ENCODE peak calls at places on chromosomes 12 and 14, in eight cellular contexts. One of them, this sample, is unnamed.

GRCh38 chr12:130698106-130698505 is 18.0 kb downstream of the RIMBP2 start:
- DNase-seq in A549: no peak
- DNase-seq in right atrium auricular region: no peak
- DNase-seq in lung: no peak
- DNase-seq in thoracic aorta: no peak
- DNase-seq in choroid plexus epithelial cell: no peak
- DNase-seq in tibial artery: peak
- DNase-seq in WERI-Rb-1: no peak
- DNase-seq in this sample: no peak

GRCh38 chr14:68140111-68140741 is 320.6 kb downstream of the RAD51B start:
- DNase-seq in thoracic aorta: no peak
- DNase-seq in lung: peak
- DNase-seq in right atrium auricular region: peak
- DNase-seq in WERI-Rb-1: peak
- DNase-seq in A549: peak
- DNase-seq in choroid plexus epithelial cell: peak
- DNase-seq in tibial artery: no peak
- DNase-seq in this sample: peak

GRCh38 chr12:70217416-70217815 is 25.8 kb upstream of the CNOT2 start:
- DNase-seq in WERI-Rb-1: no peak
- DNase-seq in thoracic aorta: no peak
- DNase-seq in right atrium auricular region: no peak
- DNase-seq in tibial artery: no peak
- DNase-seq in choroid plexus epithelial cell: no peak
- DNase-seq in A549: no peak
- DNase-seq in lung: no peak
- DNase-seq in this sample: no peak

GRCh38 chr14:77654001-77654431 is 37.6 kb upstream of the SPTLC2 start:
- DNase-seq in tibial artery: no peak
- DNase-seq in thoracic aorta: no peak
- DNase-seq in A549: no peak
- DNase-seq in lung: no peak
- DNase-seq in WERI-Rb-1: no peak
- DNase-seq in right atrium auricular region: no peak
- DNase-seq in choroid plexus epithelial cell: no peak
- DNase-seq in this sample: no peak

GRCh38 chr12:127127887-127128286 is 1139.1 kb upstream of the TMEM132C start:
- DNase-seq in tibial artery: no peak
- DNase-seq in thoracic aorta: no peak
- DNase-seq in lung: no peak
- DNase-seq in choroid plexus epithelial cell: no peak
- DNase-seq in WERI-Rb-1: no peak
- DNase-seq in A549: no peak
- DNase-seq in right atrium auricular region: no peak
- DNase-seq in this sample: no peak

GRCh38 chr12:4859478-4860210 is 50.1 kb upstream of the KCNA1 start:
- DNase-seq in right atrium auricular region: no peak
- DNase-seq in lung: no peak
- DNase-seq in choroid plexus epithelial cell: no peak
- DNase-seq in WERI-Rb-1: no peak
- DNase-seq in thoracic aorta: no peak
- DNase-seq in A549: no peak
- DNase-seq in tibial artery: no peak
- DNase-seq in this sample: no peak

GRCh38 chr12:12229556-12230092 is 37.2 kb downstream of the LRP6 start:
- DNase-seq in A549: no peak
- DNase-seq in WERI-Rb-1: no peak
- DNase-seq in thoracic aorta: no peak
- DNase-seq in tibial artery: no peak
- DNase-seq in choroid plexus epithelial cell: peak
- DNase-seq in lung: no peak
- DNase-seq in right atrium auricular region: no peak
- DNase-seq in this sample: no peak

GRCh38 chr12:124727244-124727673 is 136.4 kb downstream of the SCARB1 start:
- DNase-seq in A549: no peak
- DNase-seq in right atrium auricular region: peak
- DNase-seq in choroid plexus epithelial cell: no peak
- DNase-seq in tibial artery: peak
- DNase-seq in thoracic aorta: peak
- DNase-seq in lung: peak
- DNase-seq in WERI-Rb-1: no peak
- DNase-seq in this sample: no peak

GRCh38 chr12:107610030-107610859 is 75.4 kb upstream of the PWP1 start:
- DNase-seq in thoracic aorta: no peak
- DNase-seq in right atrium auricular region: no peak
- DNase-seq in lung: no peak
- DNase-seq in A549: peak
- DNase-seq in tibial artery: no peak
- DNase-seq in choroid plexus epithelial cell: peak
- DNase-seq in WERI-Rb-1: peak
- DNase-seq in this sample: peak

GRCh38 chr12:82877963-82878362 is 191.3 kb downstream of the TMTC2 start:
- DNase-seq in choroid plexus epithelial cell: no peak
- DNase-seq in right atrium auricular region: no peak
- DNase-seq in A549: no peak
- DNase-seq in lung: no peak
- DNase-seq in thoracic aorta: no peak
- DNase-seq in tibial artery: no peak
- DNase-seq in WERI-Rb-1: no peak
- DNase-seq in this sample: no peak

GRCh38 chr14:55438066-55438683 is 2.2 kb downstream of the TBPL2 start:
- DNase-seq in right atrium auricular region: no peak
- DNase-seq in thoracic aorta: no peak
- DNase-seq in choroid plexus epithelial cell: peak
- DNase-seq in lung: no peak
- DNase-seq in WERI-Rb-1: peak
- DNase-seq in A549: peak
- DNase-seq in tibial artery: no peak
- DNase-seq in this sample: peak

GRCh38 chr14:39376671-39377403 is 55.4 kb downstream of the FBXO33 start:
- DNase-seq in tibial artery: no peak
- DNase-seq in thoracic aorta: no peak
- DNase-seq in right atrium auricular region: no peak
- DNase-seq in choroid plexus epithelial cell: peak
- DNase-seq in WERI-Rb-1: no peak
- DNase-seq in lung: no peak
- DNase-seq in A549: no peak
- DNase-seq in this sample: no peak

GRCh38 chr12:108338915-108339657 is at the start of gene CMKLR1:
- DNase-seq in choroid plexus epithelial cell: no peak
- DNase-seq in lung: no peak
- DNase-seq in thoracic aorta: no peak
- DNase-seq in A549: no peak
- DNase-seq in WERI-Rb-1: no peak
- DNase-seq in tibial artery: peak
- DNase-seq in right atrium auricular region: peak
- DNase-seq in this sample: no peak

GRCh38 chr12:84637926-84638325 is 274.7 kb downstream of the SLC6A15 start:
- DNase-seq in tibial artery: no peak
- DNase-seq in thoracic aorta: no peak
- DNase-seq in WERI-Rb-1: no peak
- DNase-seq in lung: no peak
- DNase-seq in right atrium auricular region: no peak
- DNase-seq in A549: no peak
- DNase-seq in choroid plexus epithelial cell: peak
- DNase-seq in this sample: peak

GRCh38 chr14:51616724-51617409 is 34.8 kb upstream of the FRMD6 start:
- DNase-seq in tibial artery: no peak
- DNase-seq in thoracic aorta: no peak
- DNase-seq in WERI-Rb-1: no peak
- DNase-seq in lung: peak
- DNase-seq in choroid plexus epithelial cell: peak
- DNase-seq in right atrium auricular region: no peak
- DNase-seq in A549: peak
- DNase-seq in this sample: peak

GRCh38 chr14:32816588-32816987 is 122.1 kb upstream of the NPAS3 start:
- DNase-seq in WERI-Rb-1: no peak
- DNase-seq in A549: no peak
- DNase-seq in thoracic aorta: no peak
- DNase-seq in right atrium auricular region: no peak
- DNase-seq in tibial artery: no peak
- DNase-seq in choroid plexus epithelial cell: no peak
- DNase-seq in lung: no peak
- DNase-seq in this sample: no peak

GRCh38 chr14:21248338-21248737 is 20.9 kb downstream of the HNRNPC start:
- DNase-seq in WERI-Rb-1: no peak
- DNase-seq in right atrium auricular region: no peak
- DNase-seq in lung: no peak
- DNase-seq in choroid plexus epithelial cell: no peak
- DNase-seq in thoracic aorta: no peak
- DNase-seq in tibial artery: no peak
- DNase-seq in A549: no peak
- DNase-seq in this sample: no peak

GRCh38 chr12:67996347-67996746 is 7.1 kb downstream of the IFNG-AS1 start:
- DNase-seq in choroid plexus epithelial cell: no peak
- DNase-seq in lung: no peak
- DNase-seq in tibial artery: no peak
- DNase-seq in right atrium auricular region: no peak
- DNase-seq in A549: no peak
- DNase-seq in WERI-Rb-1: no peak
- DNase-seq in thoracic aorta: no peak
- DNase-seq in this sample: no peak

GRCh38 chr12:46219892-46220655 is 48.8 kb downstream of the SLC38A1 start:
- DNase-seq in A549: no peak
- DNase-seq in lung: no peak
- DNase-seq in thoracic aorta: no peak
- DNase-seq in WERI-Rb-1: no peak
- DNase-seq in right atrium auricular region: no peak
- DNase-seq in tibial artery: no peak
- DNase-seq in choroid plexus epithelial cell: peak
- DNase-seq in this sample: peak

GRCh38 chr12:132761032-132761910 is at the start of gene ANKLE2:
- DNase-seq in choroid plexus epithelial cell: peak
- DNase-seq in right atrium auricular region: no peak
- DNase-seq in A549: peak
- DNase-seq in thoracic aorta: no peak
- DNase-seq in WERI-Rb-1: peak
- DNase-seq in lung: peak
- DNase-seq in tibial artery: peak
- DNase-seq in this sample: no peak

GRCh38 chr14:74084277-74085046 is at the start of the genes ALDH6A1 and LIN52:
- DNase-seq in choroid plexus epithelial cell: peak
- DNase-seq in lung: peak
- DNase-seq in tibial artery: peak
- DNase-seq in thoracic aorta: peak
- DNase-seq in A549: peak
- DNase-seq in WERI-Rb-1: peak
- DNase-seq in right atrium auricular region: peak
- DNase-seq in this sample: peak
- TF ChIP-seq CTCF in choroid plexus epithelial cell: no peak
- TF ChIP-seq CTCF in lung: no peak
- TF ChIP-seq CTCF in tibial artery: no peak
- TF ChIP-seq CTCF in thoracic aorta: no peak
- TF ChIP-seq CTCF in A549: no peak
- TF ChIP-seq CTCF in WERI-Rb-1: peak
- TF ChIP-seq CTCF in right atrium auricular region: no peak
- TF ChIP-seq CTCF in this sample: no peak

GRCh38 chr12:53102883-53103807 is at the start of gene SOAT2:
- DNase-seq in tibial artery: no peak
- DNase-seq in choroid plexus epithelial cell: no peak
- DNase-seq in WERI-Rb-1: no peak
- DNase-seq in A549: no peak
- DNase-seq in lung: no peak
- DNase-seq in right atrium auricular region: no peak
- DNase-seq in thoracic aorta: no peak
- DNase-seq in this sample: no peak
- H3K4me3 ChIP-seq in tibial artery: no peak
- H3K4me3 ChIP-seq in choroid plexus epithelial cell: no peak
- H3K4me3 ChIP-seq in WERI-Rb-1: no peak
- H3K4me3 ChIP-seq in A549: no peak
- H3K4me3 ChIP-seq in lung: no peak
- H3K4me3 ChIP-seq in right atrium auricular region: no peak
- H3K4me3 ChIP-seq in thoracic aorta: no peak
- H3K4me3 ChIP-seq in this sample: no peak

DNA sequence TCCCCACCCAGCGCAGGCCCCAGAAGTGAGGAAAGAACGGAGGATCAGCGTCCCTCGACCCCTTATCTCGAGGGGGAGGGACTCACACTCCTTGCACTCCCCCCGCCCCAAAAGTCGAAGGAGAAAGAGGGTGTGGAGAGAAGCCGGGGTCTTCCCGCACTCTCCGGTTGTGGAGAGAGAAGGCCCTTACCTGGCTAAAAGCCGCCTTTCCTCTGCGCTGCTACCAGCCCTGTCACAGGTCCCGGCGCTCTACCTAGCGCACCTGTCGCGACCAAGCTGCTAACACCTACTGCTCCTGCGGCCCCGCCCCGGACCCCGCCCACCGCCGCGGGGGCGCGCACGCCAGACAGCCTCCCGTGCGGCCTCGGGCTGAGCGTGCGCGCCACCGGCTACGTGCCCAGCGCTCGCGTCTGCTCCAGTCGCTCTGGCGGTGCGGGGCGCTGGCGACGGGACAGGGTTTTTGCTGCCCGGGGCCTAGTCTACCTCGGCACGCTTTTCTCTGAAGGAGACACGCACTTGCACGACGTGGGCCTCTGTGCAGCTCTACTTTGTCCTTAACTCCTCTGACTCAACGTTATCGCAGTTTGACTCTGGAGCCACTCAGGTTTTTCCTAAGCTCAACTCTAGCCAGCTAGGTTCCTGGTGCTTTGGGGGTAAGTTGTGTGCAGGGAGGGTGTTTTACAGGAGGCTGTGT is at the start of gene LIMA1:
- DNase-seq in choroid plexus epithelial cell: peak
- DNase-seq in tibial artery: peak
- DNase-seq in thoracic aorta: peak
- DNase-seq in WERI-Rb-1: peak
- DNase-seq in lung: peak
- DNase-seq in right atrium auricular region: peak
- DNase-seq in A549: peak
- DNase-seq in this sample: peak
- TF ChIP-seq CTCF in choroid plexus epithelial cell: peak
- TF ChIP-seq CTCF in tibial artery: peak
- TF ChIP-seq CTCF in thoracic aorta: peak
- TF ChIP-seq CTCF in WERI-Rb-1: peak
- TF ChIP-seq CTCF in lung: no peak
- TF ChIP-seq CTCF in right atrium auricular region: no peak
- TF ChIP-seq CTCF in A549: no peak
- TF ChIP-seq CTCF in this sample: no peak

DNA sequence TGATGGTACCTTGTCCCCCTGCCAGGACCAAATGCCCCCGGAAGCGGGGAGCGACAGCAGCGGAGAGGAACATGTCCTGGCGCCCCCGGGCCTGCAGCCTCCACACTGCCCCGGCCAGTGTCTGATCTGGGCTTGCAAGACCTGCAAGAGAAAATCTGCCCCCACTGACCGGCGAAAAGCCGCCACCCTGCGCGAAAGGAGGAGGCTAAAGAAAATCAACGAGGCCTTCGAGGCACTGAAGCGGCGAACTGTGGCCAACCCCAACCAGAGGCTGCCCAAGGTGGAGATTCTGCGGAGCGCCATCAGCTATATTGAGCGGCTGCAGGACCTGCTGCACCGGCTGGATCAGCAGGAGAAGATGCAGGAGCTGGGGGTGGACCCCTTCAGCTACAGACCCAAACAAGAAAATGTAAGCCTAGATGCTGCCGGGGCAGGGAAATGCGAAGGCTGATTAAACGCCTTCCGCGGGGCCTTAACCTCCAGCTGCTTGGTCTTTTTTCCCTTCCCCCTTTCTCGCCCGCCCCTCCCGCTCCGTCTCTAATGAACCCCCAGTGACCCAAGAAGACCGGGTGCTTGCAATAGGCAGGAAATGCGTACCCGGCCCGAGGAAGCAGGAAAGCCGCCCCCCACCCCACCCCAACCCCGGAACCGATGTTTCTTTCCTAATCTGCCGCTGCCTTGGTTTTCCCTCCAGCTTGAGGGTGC is 548 bp downstream of the MYF6 start:
- DNase-seq in thoracic aorta: no peak
- DNase-seq in choroid plexus epithelial cell: no peak
- DNase-seq in WERI-Rb-1: no peak
- DNase-seq in A549: no peak
- DNase-seq in lung: no peak
- DNase-seq in right atrium auricular region: no peak
- DNase-seq in tibial artery: no peak
- DNase-seq in this sample: no peak
- H3K4me3 ChIP-seq in thoracic aorta: peak
- H3K4me3 ChIP-seq in choroid plexus epithelial cell: peak
- H3K4me3 ChIP-seq in WERI-Rb-1: no peak
- H3K4me3 ChIP-seq in A549: no peak
- H3K4me3 ChIP-seq in lung: no peak
- H3K4me3 ChIP-seq in right atrium auricular region: peak
- H3K4me3 ChIP-seq in tibial artery: no peak
- H3K4me3 ChIP-seq in this sample: peak

This sample was measured in astrocyte of the cerebellum.